ENCODE peak calls at places on chromosomes 16 and 17, in four cellular contexts. X, L, K and E are unnamed samples.

GRCh38 chr16:88341551-88342290 is 41.0 kb upstream of the ZNF469 start:
- DNase-seq in X (no peak), L (peak; percentile 9), K (no peak), E (peak; percentile 80)

GRCh38 chr17:1511290-1511689 is 5.1 kb downstream of the INPP5K start:
- DNase-seq in X (peak; percentile 52), L (peak; percentile 74), K (no peak), E (no peak)

GRCh38 chr17:17693253-17693954 is 12.1 kb downstream of the RAI1 start:
- DNase-seq in X (no peak), L (peak; percentile 71), K (no peak), E (no peak)

GRCh38 chr17:41555105-41555887 is 16.6 kb downstream of the KRT9 start:
- DNase-seq in X (peak; percentile 18), L (no peak), K (no peak), E (no peak)

GRCh38 chr17:57048096-57048495 is 37.0 kb upstream of the AKAP1 start:
- DNase-seq in X (no peak), L (no peak), K (no peak), E (no peak)

GRCh38 chr17:6491071-6491700 is 46.9 kb downstream of the PIMREG start:
- DNase-seq in X (no peak), L (no peak), K (no peak), E (no peak)

GRCh38 chr16:89256651-89257254 is 39.2 kb downstream of the ZNF778 start:
- DNase-seq in X (peak; percentile 22), L (peak; percentile 98), K (peak; percentile 91), E (no peak)

GRCh38 chr17:63568563-63568962 is 18.3 kb downstream of the DCAF7 start:
- DNase-seq in X (no peak), L (no peak), K (peak; percentile 18), E (no peak)

GRCh38 chr16:68367034-68367433 is 56.2 kb downstream of the PRMT7 start:
- DNase-seq in X (peak; percentile 23), L (no peak), K (no peak), E (no peak)
- TF ChIP-seq CTCF in X (peak; percentile 33), L (peak; percentile 48), K (no peak), E (peak; percentile 75)

GRCh38 chr17:28688481-28688880 is 23.2 kb downstream of the PROCA1 start:
- DNase-seq in X (no peak), L (no peak), K (no peak), E (no peak)

GRCh38 chr17:28686296-28686695 is 24.3 kb downstream of the SUPT6H start:
- DNase-seq in X (no peak), L (no peak), K (no peak), E (no peak)

GRCh38 chr17:28682655-28683054 is 20.6 kb downstream of the SUPT6H start:
- DNase-seq in X (no peak), L (no peak), K (peak; percentile 32), E (no peak)

GRCh38 chr17:28685366-28685765 is 23.4 kb downstream of the SUPT6H start:
- DNase-seq in X (no peak), L (no peak), K (peak; percentile 2), E (no peak)

GRCh38 chr17:28684963-28685362 is 23.0 kb downstream of the SUPT6H start:
- DNase-seq in X (peak; percentile 28), L (no peak), K (peak; percentile 48), E (no peak)
- TF ChIP-seq CTCF in X (no peak), L (no peak), K (no peak), E (peak; percentile 27)

GRCh38 chr17:78802459-78802858 is 20.4 kb upstream of the CYTH1 start:
- DNase-seq in X (no peak), L (peak; percentile 75), K (no peak), E (no peak)
- TF ChIP-seq CTCF in X (no peak), L (no peak), K (no peak), E (no peak)

DNA sequence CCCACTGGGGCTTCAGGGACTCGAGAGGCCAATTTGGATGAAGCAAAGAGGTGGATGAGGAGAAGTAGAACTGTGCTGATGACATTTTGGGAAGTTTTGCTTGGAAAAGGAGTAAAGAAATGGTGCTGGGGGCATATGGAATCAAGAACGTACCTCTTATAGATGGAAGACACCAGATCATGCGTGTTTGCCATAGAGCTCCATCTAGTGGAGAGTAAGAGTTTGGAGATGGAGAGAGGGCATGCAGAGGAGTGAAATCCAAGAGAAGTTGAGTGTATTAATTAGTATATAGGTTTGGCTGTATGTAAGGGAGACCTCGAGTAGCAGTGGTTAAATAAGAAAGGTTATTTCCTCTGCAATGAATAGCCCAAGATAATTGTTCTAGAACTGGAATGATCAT is 56.0 kb downstream of the SHISA6 start:
- DNase-seq in X (no peak), L (no peak), K (peak; percentile 25), E (no peak)
- TF ChIP-seq CTCF in X (no peak), L (no peak), K (no peak), E (peak; percentile 73)

DNA sequence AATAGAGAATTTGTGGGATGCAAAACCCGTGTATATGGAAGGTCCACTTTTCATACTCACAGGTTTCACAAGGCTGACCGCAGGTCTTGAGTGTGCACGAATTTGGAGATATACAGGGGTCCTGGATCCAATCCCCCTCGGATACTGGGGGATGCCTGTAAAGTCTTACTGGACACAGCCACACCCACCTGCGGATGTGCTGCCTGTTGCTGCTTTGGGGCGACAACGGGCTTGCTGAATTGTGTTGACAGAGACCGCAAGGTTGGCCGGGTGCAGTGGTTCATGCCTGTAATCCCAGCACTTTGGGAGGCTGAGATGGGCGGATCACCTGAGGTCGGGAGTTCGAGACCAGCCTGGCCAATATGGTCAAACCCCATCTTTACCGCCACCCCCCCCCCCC is 6.6 kb upstream of the COG1 start:
- DNase-seq in X (no peak), L (no peak), K (no peak), E (no peak)
- TF ChIP-seq CTCF in X (no peak), L (no peak), K (no peak), E (no peak)

GRCh38 chr17:28912938-28913333 is 10.1 kb upstream of the DHRS13 start:
- DNase-seq in X (no peak), L (no peak), K (no peak), E (no peak)

GRCh38 chr17:28911411-28912045 is 8.6 kb upstream of the DHRS13 start:
- DNase-seq in X (no peak), L (no peak), K (no peak), E (no peak)

GRCh38 chr17:28908640-28909098 is 5.8 kb upstream of the DHRS13 start:
- DNase-seq in X (peak; percentile 87), L (peak; percentile 94), K (peak; percentile 90), E (no peak)

GRCh38 chr17:28910534-28910933 is 7.7 kb upstream of the DHRS13 start:
- DNase-seq in X (no peak), L (no peak), K (no peak), E (no peak)

GRCh38 chr17:28912281-28912937 is 9.5 kb upstream of the DHRS13 start:
- DNase-seq in X (no peak), L (no peak), K (no peak), E (no peak)
- TF ChIP-seq CTCF in X (peak; percentile 24), L (peak; percentile 38), K (no peak), E (peak; percentile 49)

GRCh38 chr17:60421273-60422161 is 772 bp upstream of the CHCT1 start:
- DNase-seq in X (peak; percentile 48), L (peak; percentile 97), K (peak; percentile 93), E (no peak)
- TF ChIP-seq CTCF in X (peak; percentile 87), L (peak; percentile 80), K (no peak), E (peak; percentile 100)

DNA sequence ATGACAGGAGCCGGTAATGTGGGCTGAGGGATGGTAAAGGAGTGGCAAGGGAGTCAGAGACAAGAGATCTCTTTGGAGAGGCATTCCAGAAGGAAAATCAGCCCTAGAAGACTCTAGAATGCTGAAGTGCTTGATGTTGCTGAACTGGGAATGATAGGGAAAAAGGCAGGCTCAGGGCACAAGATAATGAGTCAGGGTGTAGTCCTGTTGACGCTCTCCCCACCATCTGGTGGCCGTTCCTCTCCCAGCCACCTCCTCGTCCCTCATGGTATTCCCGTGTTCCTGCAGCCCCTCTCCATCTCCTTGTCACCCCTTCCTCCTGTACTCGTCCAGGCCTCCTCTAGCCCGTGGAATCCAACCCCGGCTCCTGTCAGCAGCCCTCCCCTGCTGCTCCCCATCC is 11.1 kb upstream of the ALDOA start:
- DNase-seq in X (no peak), L (peak; percentile 69), K (no peak), E (no peak)
- TF ChIP-seq CTCF in X (no peak), L (no peak), K (no peak), E (no peak)